ENCODE peak calls at places on chromosome X, in five cellular contexts. One of them, this sample, is unnamed.

GRCh38 chrX:147912093-147912801 is 528 bp downstream of the FMR1 start:
- DNase-seq in T-helper 2 cell treated with Interferon-gamma antibody and Interleukin-4, amounts not matched to agents 5 μg/mL and 100 μg/mL, for 36 hours: peak
- DNase-seq in choroid plexus epithelial cell: peak
- DNase-seq in effector memory CD4-positive, alpha-beta T cell: no peak
- DNase-seq in CD4-positive, alpha-beta T cell: peak
- DNase-seq in this sample: no peak

GRCh38 chrX:109856974-109857373 is 123.9 kb upstream of the ACSL4 start:
- DNase-seq in T-helper 2 cell treated with Interferon-gamma antibody and Interleukin-4, amounts not matched to agents 5 μg/mL and 100 μg/mL, for 36 hours: no peak
- DNase-seq in choroid plexus epithelial cell: peak
- DNase-seq in effector memory CD4-positive, alpha-beta T cell: no peak
- DNase-seq in CD4-positive, alpha-beta T cell: no peak
- DNase-seq in this sample: no peak

GRCh38 chrX:18833071-18833731 is 125.8 kb downstream of the PPEF1 start:
- DNase-seq in T-helper 2 cell treated with Interferon-gamma antibody and Interleukin-4, amounts not matched to agents 5 μg/mL and 100 μg/mL, for 36 hours: no peak
- DNase-seq in choroid plexus epithelial cell: peak
- DNase-seq in effector memory CD4-positive, alpha-beta T cell: no peak
- DNase-seq in CD4-positive, alpha-beta T cell: no peak
- DNase-seq in this sample: no peak

GRCh38 chrX:150303386-150304097 is 59.6 kb upstream of the MAMLD1 start:
- DNase-seq in T-helper 2 cell treated with Interferon-gamma antibody and Interleukin-4, amounts not matched to agents 5 μg/mL and 100 μg/mL, for 36 hours: no peak
- DNase-seq in choroid plexus epithelial cell: no peak
- DNase-seq in effector memory CD4-positive, alpha-beta T cell: no peak
- DNase-seq in CD4-positive, alpha-beta T cell: no peak
- DNase-seq in this sample: no peak

GRCh38 chrX:43629229-43629628 is 26.9 kb upstream of the MAOA start:
- DNase-seq in T-helper 2 cell treated with Interferon-gamma antibody and Interleukin-4, amounts not matched to agents 5 μg/mL and 100 μg/mL, for 36 hours: no peak
- DNase-seq in choroid plexus epithelial cell: no peak
- DNase-seq in effector memory CD4-positive, alpha-beta T cell: no peak
- DNase-seq in CD4-positive, alpha-beta T cell: no peak
- DNase-seq in this sample: no peak

GRCh38 chrX:45862801-45863200 is 662.1 kb upstream of the DIPK2B start:
- DNase-seq in T-helper 2 cell treated with Interferon-gamma antibody and Interleukin-4, amounts not matched to agents 5 μg/mL and 100 μg/mL, for 36 hours: no peak
- DNase-seq in choroid plexus epithelial cell: no peak
- DNase-seq in effector memory CD4-positive, alpha-beta T cell: no peak
- DNase-seq in CD4-positive, alpha-beta T cell: no peak
- DNase-seq in this sample: no peak

GRCh38 chrX:141278306-141278705 is 36.0 kb upstream of the SPANXC start:
- DNase-seq in T-helper 2 cell treated with Interferon-gamma antibody and Interleukin-4, amounts not matched to agents 5 μg/mL and 100 μg/mL, for 36 hours: no peak
- DNase-seq in choroid plexus epithelial cell: peak
- DNase-seq in effector memory CD4-positive, alpha-beta T cell: no peak
- DNase-seq in CD4-positive, alpha-beta T cell: no peak
- DNase-seq in this sample: no peak

GRCh38 chrX:130253916-130254315 is 14.8 kb downstream of the ZNF280C start:
- DNase-seq in T-helper 2 cell treated with Interferon-gamma antibody and Interleukin-4, amounts not matched to agents 5 μg/mL and 100 μg/mL, for 36 hours: no peak
- DNase-seq in choroid plexus epithelial cell: no peak
- DNase-seq in effector memory CD4-positive, alpha-beta T cell: no peak
- DNase-seq in CD4-positive, alpha-beta T cell: no peak
- DNase-seq in this sample: no peak

GRCh38 chrX:132086717-132087116 is 41.1 kb downstream of the FRMD7 start:
- DNase-seq in T-helper 2 cell treated with Interferon-gamma antibody and Interleukin-4, amounts not matched to agents 5 μg/mL and 100 μg/mL, for 36 hours: no peak
- DNase-seq in choroid plexus epithelial cell: peak
- DNase-seq in effector memory CD4-positive, alpha-beta T cell: no peak
- DNase-seq in CD4-positive, alpha-beta T cell: no peak
- DNase-seq in this sample: no peak

This sample was measured in T-helper 22 cell.